ENCODE peak calls at places on chromosomes 7 and 10, in seven cellular contexts. R, E, G, L, T, D and C are unnamed samples.

GRCh38 chr10:125010362-125010761 is 68.4 kb downstream of the ZRANB1 start:
- DNase-seq in D (no peak), E (no peak), T (no peak), L (no peak), R (no peak), G (no peak), C (no peak)

GRCh38 chr10:19817251-19818046 is 1.2 kb downstream of the PLXDC2 start:
- DNase-seq in E (no peak), T (peak), D (peak), G (no peak), R (no peak), L (peak), C (no peak)

GRCh38 chr7:47846117-47846836 is 102.0 kb downstream of the PKD1L1 start:
- DNase-seq in L (peak), G (no peak), T (no peak), D (no peak), E (no peak), R (peak), C (peak)

GRCh38 chr10:116238036-116238435 is 35.0 kb downstream of the GFRA1 start:
- DNase-seq in T (no peak), G (no peak), D (no peak), R (no peak), E (no peak), L (no peak), C (no peak)

GRCh38 chr7:75870557-75870956 is 8.3 kb upstream of the RHBDD2 start:
- DNase-seq in R (no peak), T (no peak), D (no peak), E (no peak), G (no peak), L (no peak), C (no peak)

GRCh38 chr10:76879116-76879706 is 758.4 kb downstream of the KCNMA1 start:
- DNase-seq in L (no peak), G (no peak), R (no peak), E (no peak), T (no peak), D (peak), C (no peak)

GRCh38 chr10:44949915-44950314 is 9.7 kb upstream of the RASSF4 start:
- DNase-seq in T (no peak), G (no peak), E (no peak), D (no peak), L (no peak), R (no peak), C (no peak)

GRCh38 chr7:157794764-157795101 is 457.9 kb downstream of the DNAJB6 start:
- DNase-seq in T (no peak), R (no peak), L (no peak), E (no peak), G (no peak), D (no peak), C (no peak)

GRCh38 chr7:25598765-25599164 is 370.5 kb upstream of the NPVF start:
- DNase-seq in L (no peak), E (no peak), R (no peak), G (no peak), D (no peak), T (no peak), C (no peak)

GRCh38 chr7:47610506-47611044 is 28.7 kb upstream of the TNS3 start:
- DNase-seq in E (no peak), L (peak), D (peak), G (no peak), R (peak), T (no peak), C (no peak)

GRCh38 chr7:120395526-120396019 is 122.6 kb downstream of the KCND2 start:
- DNase-seq in R (no peak), E (no peak), L (no peak), D (no peak), T (peak), G (no peak), C (no peak)

GRCh38 chr10:84348860-84349259 is 20.5 kb downstream of the CCSER2 start:
- DNase-seq in D (no peak), L (peak), G (no peak), R (peak), T (no peak), E (no peak), C (no peak)

GRCh38 chr10:17358461-17358860 is 95.9 kb downstream of the ST8SIA6 start:
- DNase-seq in L (no peak), R (no peak), G (no peak), D (no peak), T (no peak), E (no peak), C (no peak)

GRCh38 chr7:106329971-106330733 is 45.4 kb upstream of the NAMPT start:
- DNase-seq in D (no peak), T (no peak), G (no peak), R (peak), L (peak), E (no peak), C (peak)

GRCh38 chr10:90398551-90398950 is 459.3 kb downstream of the HTR7 start:
- DNase-seq in L (peak), T (peak), E (no peak), D (no peak), R (no peak), G (peak), C (no peak)

GRCh38 chr10:62594093-62594520 is 210.4 kb upstream of the ADO start:
- DNase-seq in E (peak), G (no peak), L (peak), D (peak), T (peak), R (peak), C (peak)

GRCh38 chr7:45162311-45162845 is 4.8 kb downstream of the RAMP3 start:
- DNase-seq in T (no peak), E (no peak), G (no peak), D (no peak), R (no peak), L (no peak), C (no peak)

GRCh38 chr10:70417568-70417967 is 13.6 kb downstream of the EIF4EBP2 start:
- DNase-seq in E (no peak), D (no peak), T (no peak), L (peak), R (no peak), G (no peak), C (no peak)

GRCh38 chr7:87328281-87328680 is 17.2 kb upstream of the CROT start:
- DNase-seq in D (peak), L (peak), E (no peak), G (no peak), R (no peak), T (no peak), C (no peak)

GRCh38 chr10:105725007-105725406 is 1083.9 kb downstream of the SORCS3 start:
- DNase-seq in G (no peak), R (no peak), T (no peak), D (no peak), L (no peak), E (no peak), C (no peak)

GRCh38 chr7:7857143-7857583 is 111.4 kb upstream of the GLCCI1 start:
- DNase-seq in R (no peak), E (no peak), G (no peak), T (no peak), D (no peak), L (no peak), C (no peak)

GRCh38 chr7:18126274-18126673 is 98.6 kb upstream of the PRPS1L1 start:
- DNase-seq in L (no peak), D (peak), T (peak), E (no peak), R (no peak), G (no peak), C (no peak)

GRCh38 chr7:93715234-93715633 is 140.7 kb upstream of the CALCR start:
- DNase-seq in L (peak), R (peak), E (peak), D (peak), G (no peak), T (no peak), C (peak)

GRCh38 chr10:31770307-31770902 is 158.2 kb downstream of the ARHGAP12 start:
- DNase-seq in R (no peak), L (no peak), T (no peak), G (no peak), D (peak), E (peak), C (peak)

GRCh38 chr10:75043256-75044121 is 68.0 kb upstream of the SAMD8 start:
- DNase-seq in E (peak), R (no peak), D (no peak), T (no peak), G (no peak), L (no peak), C (no peak)

GRCh38 chr10:126090911-126091728 is 194.8 kb downstream of the FANK1 start:
- DNase-seq in R (peak), E (no peak), G (no peak), L (peak), T (no peak), D (no peak), C (peak)

GRCh38 chr7:13724631-13725566 is 264.6 kb downstream of the ETV1 start:
- DNase-seq in L (no peak), E (no peak), G (peak), D (no peak), R (no peak), T (no peak), C (peak)

GRCh38 chr7:135584362-135585353 is 26.9 kb downstream of the NUP205 start:
- DNase-seq in G (no peak), T (no peak), L (peak), R (no peak), D (no peak), E (no peak), C (no peak)

GRCh38 chr7:97835296-97836138 is 36.7 kb downstream of the ASNS start:
- DNase-seq in E (peak), R (peak), L (peak), G (peak), T (peak), D (peak), C (peak)

GRCh38 chr7:10022957-10023356 is 950.7 kb upstream of the PHF14 start:
- DNase-seq in D (peak), G (peak), E (no peak), T (peak), R (no peak), L (peak), C (peak)

GRCh38 chr10:103682631-103683030 is 172.7 kb downstream of the SH3PXD2A start:
- DNase-seq in R (no peak), G (no peak), D (no peak), L (no peak), E (no peak), T (no peak), C (no peak)

GRCh38 chr7:44067064-44067951 is 1.9 kb upstream of the PGAM2 start:
- DNase-seq in D (no peak), G (no peak), E (no peak), T (no peak), L (no peak), R (no peak), C (no peak)

GRCh38 chr7:147400221-147400689 is 1190.3 kb upstream of the C7orf33 start:
- DNase-seq in L (peak), G (no peak), D (no peak), E (no peak), R (peak), T (no peak), C (no peak)